ENCODE peak calls at places on chromosomes 1 and 21, in seven cellular contexts. G is ELF-1; D is Caki2; C is tibial nerve; B is pancreas; T is activated CD4-positive, alpha-beta T cell treated with anti-CD3 and anti-CD28 coated beads, Interleukin-2, amount 50 U/mL, for 48 hours; O is astrocyte of the spinal cord. S is an unnamed sample.

GRCh38 chr1:159937014-159937750 is 8.2 kb downstream of the IGSF9 start:
- DNase-seq in G (no peak), D (no peak), C (no peak), B (no peak), T (no peak), O (no peak), S (no peak)

GRCh38 chr1:175887981-175888428 is 144.6 kb upstream of the TNR start:
- DNase-seq in G (peak; percentile 94), D (peak; percentile 4), C (peak; percentile 38), B (peak; percentile 55), T (peak; percentile 21), O (peak; percentile 46), S (no peak)

GRCh38 chr1:116268211-116268610 is 104.8 kb upstream of the ATP1A1 start:
- DNase-seq in G (no peak), D (peak; percentile 65), C (peak; percentile 9), B (peak; percentile 57), T (no peak), O (no peak), S (peak; percentile 80)

GRCh38 chr1:167002354-167002753 is 13.3 kb downstream of the MAEL start:
- DNase-seq in G (no peak), D (no peak), C (no peak), B (no peak), T (no peak), O (no peak), S (no peak)

GRCh38 chr21:16366207-16366606 is 636.4 kb downstream of the USP25 start:
- DNase-seq in G (no peak), D (no peak), C (no peak), B (no peak), T (no peak), O (no peak), S (no peak)

GRCh38 chr1:205630651-205631009 is 1.2 kb downstream of the ELK4 start:
- DNase-seq in G (no peak), D (no peak), C (no peak), B (no peak), T (no peak), O (no peak), S (no peak)

GRCh38 chr1:243431591-243431990 is 175.8 kb downstream of the SDCCAG8 start:
- DNase-seq in G (no peak), D (no peak), C (no peak), B (no peak), T (no peak), O (no peak), S (no peak)

GRCh38 chr1:184801503-184801902 is 46.8 kb upstream of the EDEM3 start:
- DNase-seq in G (no peak), D (no peak), C (peak; percentile 65), B (peak; percentile 70), T (no peak), O (peak; percentile 43), S (peak; percentile 69)

GRCh38 chr1:198373376-198373775 is 167.1 kb downstream of the ATP6V1G3 start:
- DNase-seq in G (no peak), D (no peak), C (no peak), B (no peak), T (no peak), O (peak; percentile 22), S (no peak)

GRCh38 chr21:39097335-39097861 is 85.9 kb downstream of the PSMG1 start:
- DNase-seq in G (no peak), D (no peak), C (no peak), B (no peak), T (no peak), O (no peak), S (no peak)

GRCh38 chr1:11592752-11593151 is 61.5 kb downstream of the FBXO2 start:
- DNase-seq in G (no peak), D (no peak), C (no peak), B (no peak), T (no peak), O (no peak), S (no peak)

S was measured in prostate gland.